ENCODE peak calls at places on chromosomes 5 and 9, in nine cellular contexts. D is upper lobe of right lung; G is astrocyte of the spinal cord; O is H1; U is DND-41; M is right lobe of liver; K is mammary epithelial cell; Q is CD8-positive, alpha-beta T cell; X is fibroblast of pulmonary artery. Z is an unnamed sample.

GRCh38 chr9:87599901-87600610 is 102.4 kb downstream of the DAPK1 start:
- DNase-seq in M (no peak), D (no peak), K (no peak), O (no peak), G (peak; percentile 85), X (peak; percentile 94), U (no peak), Q (no peak), Z (no peak)

GRCh38 chr5:58868931-58869330 is 286.1 kb downstream of the RAB3C start:
- DNase-seq in Q (no peak), X (no peak), D (no peak), U (no peak), G (no peak), O (no peak), K (peak; percentile 35), M (no peak), Z (no peak)

GRCh38 chr5:26959290-26959689 is 79.1 kb downstream of the CDH9 start:
- DNase-seq in M (no peak), O (no peak), Q (no peak), D (no peak), G (no peak), X (no peak), U (no peak), K (no peak), Z (no peak)

GRCh38 chr9:124011460-124012301 is at the start of gene LHX2:
- DNase-seq in Q (no peak), G (peak; percentile 55), X (peak; percentile 72), K (peak; percentile 68), M (peak; percentile 61), O (peak; percentile 88), U (no peak), D (no peak), Z (no peak)

GRCh38 chr5:170630711-170631141 is 126.9 kb downstream of the KCNIP1 start:
- DNase-seq in G (no peak), K (no peak), X (no peak), M (no peak), U (no peak), Q (no peak), D (no peak), O (no peak), Z (no peak)

GRCh38 chr5:79120221-79120620 is 8.6 kb downstream of the BHMT start:
- DNase-seq in U (no peak), D (peak; percentile 65), K (peak; percentile 37), X (no peak), O (no peak), Q (no peak), G (no peak), M (no peak), Z (no peak)

GRCh38 chr5:156295434-156295833 is 31.5 kb upstream of the SGCD start:
- DNase-seq in X (no peak), U (no peak), Q (no peak), M (no peak), G (no peak), K (no peak), D (no peak), O (no peak), Z (no peak)

GRCh38 chr5:52672459-52672858 is 115.3 kb upstream of the ITGA1 start:
- DNase-seq in D (no peak), G (no peak), X (no peak), O (no peak), U (no peak), Q (no peak), M (no peak), K (no peak), Z (no peak)

GRCh38 chr9:107638922-107639321 is 149.4 kb upstream of the KLF4 start:
- DNase-seq in G (peak; percentile 55), D (no peak), U (no peak), K (no peak), O (no peak), M (peak; percentile 36), X (peak; percentile 89), Q (no peak), Z (no peak)

GRCh38 chr5:30502277-30502676 is 691.2 kb upstream of the CDH6 start:
- DNase-seq in M (no peak), X (peak; percentile 39), D (no peak), G (peak; percentile 76), O (no peak), U (no peak), K (peak; percentile 72), Q (no peak), Z (no peak)

GRCh38 chr5:116361979-116362577 is 212.5 kb downstream of the SEMA6A start:
- DNase-seq in M (no peak), D (no peak), U (no peak), Q (no peak), O (no peak), K (no peak), X (no peak), G (no peak), Z (no peak)

GRCh38 chr5:10555134-10555733 is 8.6 kb upstream of the ANKRD33B start:
- DNase-seq in O (no peak), X (peak; percentile 51), M (no peak), Q (no peak), K (peak; percentile 47), G (peak; percentile 82), U (no peak), D (no peak), Z (no peak)

GRCh38 chr9:110006657-110007056 is 201.3 kb downstream of the C9orf152 start:
- DNase-seq in Q (no peak), M (no peak), K (no peak), G (no peak), O (no peak), U (no peak), D (no peak), X (no peak), Z (no peak)

GRCh38 chr5:170623576-170624181 is 119.9 kb downstream of the KCNIP1 start:
- DNase-seq in Q (no peak), D (peak; percentile 69), U (peak; percentile 15), O (peak; percentile 79), M (peak; percentile 43), X (peak; percentile 70), K (peak; percentile 15), G (peak; percentile 59), Z (peak; percentile 39)

GRCh38 chr5:74075496-74075895 is 449.5 kb downstream of the ARHGEF28 start:
- DNase-seq in D (no peak), U (no peak), K (no peak), M (no peak), G (no peak), X (no peak), Q (no peak), O (no peak), Z (no peak)

GRCh38 chr5:79513519-79514390 is at the start of gene HOMER1:
- DNase-seq in M (peak; percentile 82), G (peak; percentile 81), K (peak; percentile 84), X (peak; percentile 77), O (peak; percentile 84), Q (peak; percentile 75), D (peak; percentile 93), U (peak; percentile 83), Z (peak; percentile 73)

GRCh38 chr5:57012511-57012910 is 60.6 kb upstream of the MIER3 start:
- DNase-seq in D (no peak), U (no peak), O (no peak), Q (no peak), K (no peak), G (no peak), M (no peak), X (no peak), Z (no peak)

GRCh38 chr5:141479776-141480175 is 4.0 kb downstream of the PCDHGC3 start:
- DNase-seq in D (no peak), Q (no peak), M (no peak), G (no peak), O (no peak), U (no peak), K (no peak), X (peak; percentile 50), Z (no peak)

GRCh38 chr5:110258460-110258859 is 468.0 kb downstream of the TMEM232 start:
- DNase-seq in X (no peak), K (peak; percentile 44), O (no peak), M (no peak), Q (no peak), U (no peak), D (peak; percentile 41), G (peak; percentile 68), Z (no peak)

DNA sequence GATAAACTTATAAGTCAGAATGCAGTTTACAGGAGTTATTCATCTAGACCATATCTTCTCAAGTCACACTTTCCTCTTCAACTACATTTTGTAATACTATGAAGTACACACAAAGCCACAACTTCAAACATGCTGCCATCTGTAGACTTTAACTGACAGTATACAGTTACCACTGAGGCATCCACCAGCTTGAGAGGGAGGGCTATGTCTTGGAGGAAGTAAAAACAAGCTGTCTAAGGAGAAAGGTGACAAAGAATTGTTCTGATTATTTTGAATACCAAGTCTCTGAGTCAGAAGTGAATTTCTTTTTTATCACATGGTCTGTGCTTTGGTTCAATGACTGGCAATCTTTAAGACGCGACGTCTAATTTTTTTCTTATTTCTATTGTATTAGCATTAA is 97.6 kb upstream of the CDH10 start:
- DNase-seq in D (no peak), G (peak; percentile 2), Q (no peak), U (no peak), K (no peak), X (peak; percentile 1), M (no peak), O (no peak), Z (no peak)
- TF ChIP-seq CTCF in D (no peak), G (no peak), Q (no peak), U (no peak), K (no peak), X (no peak), M (no peak), O (no peak), Z (no peak)

GRCh38 chr5:64680289-64680688 is 10.0 kb upstream of the SHISAL2B start:
- DNase-seq in K (peak; percentile 48), X (no peak), G (no peak), Q (no peak), M (no peak), U (no peak), O (no peak), D (no peak), Z (no peak)
- TF ChIP-seq CTCF in K (peak; percentile 8), X (peak; percentile 25), G (peak; percentile 21), Q (no peak), M (no peak), U (peak; percentile 23), O (peak; percentile 64), D (no peak), Z (no peak)

GRCh38 chr9:118215544-118215943 is 511.3 kb downstream of the TLR4 start:
- DNase-seq in D (no peak), U (no peak), O (no peak), X (no peak), Q (no peak), M (no peak), K (no peak), G (no peak), Z (no peak)
- TF ChIP-seq CTCF in D (no peak), U (no peak), O (no peak), X (no peak), Q (no peak), M (peak; percentile 40), K (no peak), G (no peak), Z (no peak)

DNA sequence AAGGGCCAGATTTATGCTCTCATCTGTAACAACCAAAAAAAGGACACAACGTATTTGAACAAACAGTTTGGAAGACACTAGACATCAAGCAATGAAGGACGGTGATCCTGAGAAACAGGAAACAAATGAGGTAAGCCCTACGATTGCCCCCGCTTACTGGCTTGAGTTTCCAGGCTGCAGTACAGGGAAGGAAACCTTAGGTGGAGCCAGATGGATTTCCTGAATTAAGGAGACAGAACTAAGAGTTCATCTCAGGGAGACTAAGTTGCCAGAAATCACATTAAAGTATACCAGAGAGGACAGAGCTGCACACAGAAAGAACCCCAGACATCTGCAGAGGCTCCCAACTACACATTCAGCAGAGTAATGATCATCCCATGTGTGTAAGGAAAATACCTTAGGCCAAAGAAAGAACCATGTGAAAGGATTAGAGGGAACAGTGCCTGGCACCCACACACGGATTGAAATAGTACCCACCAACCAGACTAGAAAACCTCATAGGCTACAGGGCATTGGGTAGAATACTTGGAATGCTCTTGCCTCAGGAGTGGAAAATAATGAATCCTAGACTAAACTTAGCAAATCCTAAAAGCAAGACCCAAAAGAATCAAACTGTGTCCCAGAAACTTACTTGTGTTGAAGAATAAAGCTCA is 99.3 kb upstream of the NIPBL start:
- DNase-seq in G (peak; percentile 34), K (peak; percentile 8), U (no peak), O (no peak), X (peak; percentile 53), M (no peak), D (no peak), Q (no peak), Z (no peak)
- TF ChIP-seq CTCF in G (peak; percentile 51), K (peak; percentile 29), U (peak; percentile 28), O (peak; percentile 73), X (peak; percentile 55), M (peak; percentile 49), D (peak; percentile 46), Q (no peak), Z (peak; percentile 48)

Z was measured in progenitor cell of endocrine pancreas.